ENCODE peak calls at places on chromosomes 12 and 14, in six cellular contexts. R, D, Q, S, G and Z are unnamed samples.

GRCh38 chr12:129552996-129553750 is 350.7 kb downstream of the TMEM132D start:
- DNase-seq in D (peak; percentile 65), R (no peak), G (no peak), S (no peak), Q (no peak), Z (no peak)

GRCh38 chr14:71380271-71380670 is 473.0 kb downstream of the PCNX1 start:
- DNase-seq in D (peak; percentile 58), R (no peak), S (no peak), Q (peak; percentile 93), G (peak; percentile 25), Z (no peak)

GRCh38 chr12:79725987-79726386 is 35.2 kb upstream of the PAWR start:
- DNase-seq in Q (no peak), D (peak; percentile 77), G (peak; percentile 92), R (no peak), S (no peak), Z (no peak)

GRCh38 chr14:99976021-99976420 is 89.2 kb upstream of the EVL start:
- DNase-seq in Q (no peak), S (no peak), R (no peak), G (peak; percentile 15), D (no peak), Z (no peak)

GRCh38 chr14:77377502-77377844 is 294 bp downstream of the SAMD15 start:
- DNase-seq in S (no peak), R (no peak), D (no peak), G (no peak), Q (no peak), Z (no peak)

GRCh38 chr12:32454075-32454474 is 54.7 kb downstream of the FGD4 start:
- DNase-seq in D (peak; percentile 78), Q (peak; percentile 95), G (peak; percentile 70), S (no peak), R (no peak), Z (no peak)

GRCh38 chr12:104877107-104877705 is 80.9 kb downstream of the SLC41A2 start:
- DNase-seq in Q (peak; percentile 8), D (peak; percentile 65), G (peak; percentile 51), R (no peak), S (no peak), Z (no peak)

GRCh38 chr14:41229824-41230223 is 376.9 kb upstream of the LRFN5 start:
- DNase-seq in D (no peak), Q (no peak), S (no peak), R (no peak), G (no peak), Z (no peak)

GRCh38 chr14:90976076-90976475 is 84.4 kb downstream of the RPS6KA5 start:
- DNase-seq in D (no peak), G (no peak), S (no peak), Q (no peak), R (no peak), Z (no peak)

GRCh38 chr14:34989762-34990161 is 7.0 kb downstream of the SRP54 start:
- DNase-seq in Q (no peak), D (no peak), R (no peak), S (no peak), G (no peak), Z (no peak)

GRCh38 chr12:90043264-90043663 is 334.6 kb upstream of the ATP2B1 start:
- DNase-seq in G (peak; percentile 71), Q (no peak), S (no peak), R (no peak), D (peak; percentile 64), Z (no peak)